ENCODE peak calls at places on chromosomes 11 and 22, in ten cellular contexts. Y, M, E, Q, B, N, T, L, J and R are unnamed samples.

GRCh38 chr22:49941507-49942316 is 18.9 kb upstream of the PIM3 start:
- DNase-seq in T (no peak), Y (no peak), J (no peak), E (no peak), L (no peak), N (no peak), Q (no peak), B (no peak), M (no peak), R (no peak)

GRCh38 chr11:14435717-14436116 is 63.9 kb downstream of the COPB1 start:
- DNase-seq in N (no peak), Y (no peak), M (no peak), L (no peak), T (no peak), B (no peak), Q (no peak), E (no peak), J (no peak), R (no peak)

GRCh38 chr22:26804315-26804714 is 146.9 kb downstream of the MIAT start:
- DNase-seq in L (no peak), Y (no peak), J (no peak), Q (no peak), E (no peak), M (no peak), T (no peak), B (no peak), N (no peak), R (no peak)

GRCh38 chr11:60129853-60130252 is 41.4 kb downstream of the MS4A2 start:
- DNase-seq in L (no peak), Y (no peak), Q (no peak), T (no peak), N (no peak), B (no peak), E (no peak), M (no peak), J (no peak), R (no peak)

GRCh38 chr11:13772223-13773046 is 104.0 kb downstream of the FAR1 start:
- DNase-seq in N (no peak), M (no peak), J (no peak), Y (no peak), T (no peak), B (no peak), L (peak; percentile 31), Q (no peak), E (peak; percentile 57), R (no peak)

GRCh38 chr11:76654310-76654851 is 16.2 kb downstream of the LRRC32 start:
- DNase-seq in E (peak; percentile 83), Q (no peak), L (peak; percentile 80), M (peak; percentile 81), N (peak; percentile 15), T (peak; percentile 28), J (peak; percentile 88), Y (peak; percentile 94), B (no peak), R (no peak)

GRCh38 chr11:120182790-120183491 is 27.9 kb upstream of the OAF start:
- DNase-seq in L (peak; percentile 31), E (no peak), Q (no peak), J (peak; percentile 74), N (peak; percentile 73), Y (peak; percentile 61), T (peak; percentile 92), B (no peak), M (no peak), R (peak; percentile 66)

GRCh38 chr22:46876357-46876934 is 114.0 kb downstream of the TBC1D22A start:
- DNase-seq in T (no peak), Y (no peak), L (no peak), Q (no peak), J (no peak), E (no peak), B (no peak), M (no peak), N (no peak), R (no peak)

GRCh38 chr11:18145025-18145424 is 12.7 kb downstream of the MRGPRX3 start:
- DNase-seq in M (no peak), B (no peak), L (no peak), Y (no peak), N (no peak), Q (no peak), T (no peak), J (no peak), E (no peak), R (no peak)

GRCh38 chr11:67055812-67056211 is 835 bp upstream of the RHOD start:
- DNase-seq in L (no peak), T (no peak), Y (no peak), J (no peak), M (no peak), B (no peak), Q (no peak), E (peak; percentile 40), N (no peak), R (no peak)

GRCh38 chr11:9616042-9616640 is 42.7 kb downstream of the WEE1 start:
- DNase-seq in Y (no peak), T (no peak), J (no peak), E (peak; percentile 40), Q (no peak), M (no peak), B (no peak), N (no peak), L (no peak), R (no peak)
- H3K4me1 ChIP-seq in Y (peaks cover 37% of the 10 kb centered on the region), T (no peaks in the 10 kb centered on the region), J (peaks cover 2% of the 10 kb centered on the region), E (peaks cover 26% of the 10 kb centered on the region), Q (peaks cover 15% of the 10 kb centered on the region), M (peaks cover 23% of the 10 kb centered on the region), B (no peaks in the 10 kb centered on the region), N (no peaks in the 10 kb centered on the region), L (peaks cover 19% of the 10 kb centered on the region), R (peaks cover 14% of the 10 kb centered on the region)

DNA sequence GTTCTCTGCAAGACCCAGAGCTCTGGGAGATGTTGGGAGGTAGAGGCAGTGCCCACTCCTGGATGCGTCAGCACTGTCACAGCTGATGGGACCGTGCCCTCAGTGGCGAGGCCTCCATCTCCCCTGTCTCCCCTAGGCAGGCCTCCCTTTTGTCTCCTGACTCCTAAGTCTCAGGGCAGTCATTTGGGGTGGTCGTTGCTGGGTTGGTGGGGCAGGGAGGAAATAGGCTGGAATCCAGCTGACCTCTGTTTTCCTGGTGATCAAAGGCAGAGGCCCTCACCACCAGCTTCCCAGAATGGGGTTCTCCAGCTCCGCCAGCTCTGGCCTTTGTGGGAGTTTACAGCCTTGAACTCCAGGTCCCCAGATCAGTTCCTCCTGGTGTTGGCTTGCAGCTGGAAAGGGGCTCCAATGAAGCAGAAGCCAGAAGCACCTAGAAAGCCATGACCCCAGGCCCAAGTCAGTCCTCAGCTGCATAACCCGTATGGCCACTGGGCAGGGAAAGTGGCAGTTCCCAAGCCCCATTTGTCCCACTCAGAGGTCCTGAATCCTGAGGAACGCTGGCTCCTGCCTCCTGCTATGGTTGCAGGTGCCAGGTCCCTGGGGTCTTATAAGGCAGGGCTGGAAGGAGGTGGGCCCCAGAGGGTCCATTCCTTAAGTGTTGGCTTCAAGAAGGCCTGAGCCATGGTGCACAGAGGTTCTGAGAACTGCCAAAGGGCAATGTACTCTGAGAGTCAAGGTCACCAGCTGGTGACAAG is 7.3 kb upstream of the FXYD2 start:
- DNase-seq in N (peak; percentile 16), Q (no peak), T (peak; percentile 37), J (peak; percentile 50), B (no peak), L (no peak), M (no peak), E (no peak), Y (peak; percentile 48), R (peak; percentile 41)
- H3K4me1 ChIP-seq in N (no peaks in the 10 kb centered on the region), Q (peaks cover 41% of the 10 kb centered on the region), T (no peaks in the 10 kb centered on the region), J (no peaks in the 10 kb centered on the region), B (peaks cover 8% of the 10 kb centered on the region), L (peaks cover 14% of the 10 kb centered on the region), M (peaks cover 33% of the 10 kb centered on the region), E (peaks cover 6% of the 10 kb centered on the region), Y (no peaks in the 10 kb centered on the region), R (peaks cover 12% of the 10 kb centered on the region)

GRCh38 chr11:12226093-12226492 is 115.7 kb downstream of the MICAL2 start:
- DNase-seq in N (no peak), E (no peak), B (no peak), M (no peak), L (no peak), J (no peak), Y (no peak), Q (no peak), T (no peak), R (no peak)

GRCh38 chr11:12225046-12225739 is 114.8 kb downstream of the MICAL2 start:
- DNase-seq in B (no peak), J (no peak), E (no peak), M (no peak), Q (no peak), N (no peak), T (no peak), Y (no peak), L (no peak), R (no peak)

GRCh38 chr11:12222099-12222751 is 111.8 kb downstream of the MICAL2 start:
- DNase-seq in M (peak; percentile 78), L (no peak), J (no peak), B (no peak), Q (no peak), N (no peak), E (peak; percentile 72), Y (no peak), T (no peak), R (no peak)

GRCh38 chr11:12224537-12224893 is 114.1 kb downstream of the MICAL2 start:
- DNase-seq in Q (peak; percentile 84), Y (peak; percentile 94), B (peak; percentile 41), L (no peak), J (peak; percentile 94), M (peak; percentile 82), T (no peak), E (peak; percentile 97), N (no peak), R (no peak)

GRCh38 chr11:12223771-12224536 is 113.6 kb downstream of the MICAL2 start:
- DNase-seq in Q (no peak), T (no peak), M (no peak), Y (no peak), N (no peak), B (no peak), L (no peak), J (no peak), E (peak; percentile 40), R (no peak)
- H3K4me1 ChIP-seq in Q (peaks cover 47% of the 10 kb centered on the region), T (peaks cover 2% of the 10 kb centered on the region), M (peaks cover 53% of the 10 kb centered on the region), Y (peaks cover 71% of the 10 kb centered on the region), N (no peaks in the 10 kb centered on the region), B (peaks cover 30% of the 10 kb centered on the region), L (peaks cover 17% of the 10 kb centered on the region), J (peaks cover 4% of the 10 kb centered on the region), E (peaks cover 11% of the 10 kb centered on the region), R (peaks cover 22% of the 10 kb centered on the region)

GRCh38 chr11:20162340-20162739 is 2.1 kb upstream of the DBX1 start:
- DNase-seq in Y (no peak), L (no peak), Q (no peak), N (peak; percentile 45), J (no peak), M (no peak), E (no peak), T (peak; percentile 62), B (no peak), R (no peak)

GRCh38 chr11:20163778-20164133 is 3.5 kb upstream of the DBX1 start:
- DNase-seq in M (no peak), L (no peak), E (no peak), Q (no peak), J (no peak), T (no peak), N (no peak), B (no peak), Y (no peak), R (no peak)

GRCh38 chr11:20164152-20164551 is 3.9 kb upstream of the DBX1 start:
- DNase-seq in N (no peak), J (no peak), E (no peak), Q (no peak), L (no peak), B (no peak), Y (no peak), T (no peak), M (no peak), R (no peak)

GRCh38 chr11:20161923-20162322 is 1.6 kb upstream of the DBX1 start:
- DNase-seq in E (no peak), J (no peak), B (no peak), M (no peak), Y (no peak), T (peak; percentile 49), L (no peak), N (no peak), Q (no peak), R (no peak)

GRCh38 chr11:20162824-20163777 is 2.8 kb upstream of the DBX1 start:
- DNase-seq in N (peak; percentile 66), L (no peak), Y (no peak), J (peak; percentile 78), M (no peak), B (no peak), Q (no peak), E (peak; percentile 31), T (peak; percentile 89), R (no peak)
- H3K4me1 ChIP-seq in N (peaks cover 4% of the 10 kb centered on the region), L (peaks cover 10% of the 10 kb centered on the region), Y (peaks cover 19% of the 10 kb centered on the region), J (no peaks in the 10 kb centered on the region), M (peaks cover 17% of the 10 kb centered on the region), B (peaks cover 18% of the 10 kb centered on the region), Q (peaks cover 6% of the 10 kb centered on the region), E (no peaks in the 10 kb centered on the region), T (peaks cover 3% of the 10 kb centered on the region), R (no peaks in the 10 kb centered on the region)